ENCODE peak calls at places on chromosomes 4 and X, in four cellular contexts. One of them, this sample, is unnamed. For H3K4me1, the result is how much of the 10 kb centered on the place peaks cover.

GRCh38 chrX:68894142-68894512 is 65.3 kb downstream of the EFNB1 start:
- DNase-seq in CD4-positive, alpha-beta memory T cell: no peak
- DNase-seq in tibial artery: peak
- DNase-seq in stomach: no peak
- DNase-seq in this sample: no peak

GRCh38 chr4:145703850-145704528 is 24.0 kb downstream of the C4orf51 start:
- DNase-seq in CD4-positive, alpha-beta memory T cell: no peak
- DNase-seq in tibial artery: no peak
- DNase-seq in stomach: no peak
- DNase-seq in this sample: no peak

GRCh38 chr4:180380733-180381132 is 1862.5 kb upstream of the TENM3 start:
- DNase-seq in CD4-positive, alpha-beta memory T cell: no peak
- DNase-seq in stomach: no peak
- DNase-seq in tibial artery: no peak
- DNase-seq in this sample: no peak

GRCh38 chr4:181938641-181939040 is 304.6 kb upstream of the TENM3 start:
- DNase-seq in CD4-positive, alpha-beta memory T cell: no peak
- DNase-seq in stomach: no peak
- DNase-seq in tibial artery: no peak
- DNase-seq in this sample: no peak

GRCh38 chrX:34058005-34058404 is 74.1 kb downstream of the FAM47A start:
- DNase-seq in CD4-positive, alpha-beta memory T cell: no peak
- DNase-seq in tibial artery: no peak
- DNase-seq in stomach: no peak
- DNase-seq in this sample: no peak

GRCh38 chr4:54227261-54228063 is 1.6 kb upstream of the PDGFRA start:
- DNase-seq in CD4-positive, alpha-beta memory T cell: no peak
- DNase-seq in stomach: no peak
- DNase-seq in tibial artery: peak
- DNase-seq in this sample: peak

GRCh38 chr4:38160487-38161207 is 200.4 kb downstream of the PTTG2 start:
- DNase-seq in CD4-positive, alpha-beta memory T cell: peak
- DNase-seq in stomach: no peak
- DNase-seq in tibial artery: no peak
- DNase-seq in this sample: no peak

GRCh38 chr4:26288308-26288982 is 32.4 kb upstream of the RBPJ start:
- DNase-seq in CD4-positive, alpha-beta memory T cell: no peak
- DNase-seq in stomach: no peak
- DNase-seq in tibial artery: no peak
- DNase-seq in this sample: no peak

GRCh38 chr4:176999943-177000543 is 207.3 kb upstream of the VEGFC start:
- DNase-seq in stomach: no peak
- DNase-seq in CD4-positive, alpha-beta memory T cell: no peak
- DNase-seq in tibial artery: no peak
- DNase-seq in this sample: no peak

GRCh38 chrX:10325606-10326005 is 168.8 kb downstream of the CLCN4 start:
- DNase-seq in CD4-positive, alpha-beta memory T cell: no peak
- DNase-seq in stomach: no peak
- DNase-seq in tibial artery: no peak
- DNase-seq in this sample: no peak

GRCh38 chr4:95050980-95051688 is 293.4 kb downstream of the BMPR1B start:
- DNase-seq in tibial artery: no peak
- DNase-seq in CD4-positive, alpha-beta memory T cell: no peak
- DNase-seq in stomach: no peak
- DNase-seq in this sample: no peak

GRCh38 chr4:112410364-112410763 is 105.6 kb downstream of the NEUROG2 start:
- DNase-seq in CD4-positive, alpha-beta memory T cell: no peak
- DNase-seq in tibial artery: no peak
- DNase-seq in stomach: no peak
- DNase-seq in this sample: no peak

GRCh38 chr4:67006791-67007190 is 538.5 kb downstream of the CENPC start:
- DNase-seq in stomach: no peak
- DNase-seq in CD4-positive, alpha-beta memory T cell: no peak
- DNase-seq in tibial artery: no peak
- DNase-seq in this sample: no peak

GRCh38 chr4:108045687-108046024 is 56.0 kb downstream of the HADH start:
- DNase-seq in tibial artery: no peak
- DNase-seq in CD4-positive, alpha-beta memory T cell: no peak
- DNase-seq in stomach: peak
- DNase-seq in this sample: peak

GRCh38 chr4:132792305-132792704 is 356.8 kb upstream of the PCDH10 start:
- DNase-seq in CD4-positive, alpha-beta memory T cell: no peak
- DNase-seq in stomach: no peak
- DNase-seq in tibial artery: no peak
- DNase-seq in this sample: no peak

GRCh38 chr4:109465065-109465464 is 31.4 kb downstream of the SEC24B start:
- DNase-seq in CD4-positive, alpha-beta memory T cell: no peak
- DNase-seq in tibial artery: no peak
- DNase-seq in stomach: no peak
- DNase-seq in this sample: no peak

GRCh38 chrX:70436380-70436779 is 8.3 kb upstream of the DLG3 start:
- DNase-seq in tibial artery: no peak
- DNase-seq in CD4-positive, alpha-beta memory T cell: no peak
- DNase-seq in stomach: no peak
- DNase-seq in this sample: no peak

GRCh38 chr4:86223472-86223871 is 136.4 kb downstream of the MAPK10 start:
- DNase-seq in tibial artery: no peak
- DNase-seq in CD4-positive, alpha-beta memory T cell: no peak
- DNase-seq in stomach: no peak
- DNase-seq in this sample: no peak

GRCh38 chr4:173301518-173302201 is 32.5 kb downstream of the HMGB2 start:
- DNase-seq in tibial artery: no peak
- DNase-seq in stomach: no peak
- DNase-seq in CD4-positive, alpha-beta memory T cell: peak
- DNase-seq in this sample: no peak

GRCh38 chr4:37675587-37676290 is 10.4 kb downstream of the RELL1 start:
- DNase-seq in tibial artery: no peak
- DNase-seq in CD4-positive, alpha-beta memory T cell: no peak
- DNase-seq in stomach: peak
- DNase-seq in this sample: no peak

GRCh38 chr4:139709660-139710059 is 44.0 kb downstream of the MGST2 start:
- DNase-seq in stomach: no peak
- DNase-seq in CD4-positive, alpha-beta memory T cell: no peak
- DNase-seq in tibial artery: no peak
- DNase-seq in this sample: no peak

GRCh38 chrX:134484039-134484438 is 24.1 kb downstream of the HPRT1 start:
- DNase-seq in CD4-positive, alpha-beta memory T cell: peak
- DNase-seq in stomach: no peak
- DNase-seq in tibial artery: no peak
- DNase-seq in this sample: no peak

GRCh38 chrX:154444755-154445246 is 860 bp downstream of the FAM50A start:
- DNase-seq in CD4-positive, alpha-beta memory T cell: no peak
- DNase-seq in tibial artery: no peak
- DNase-seq in stomach: no peak
- DNase-seq in this sample: no peak

GRCh38 chr4:139300431-139301142 is 718 bp upstream of the NAA15 start:
- DNase-seq in tibial artery: no peak
- DNase-seq in stomach: no peak
- DNase-seq in CD4-positive, alpha-beta memory T cell: no peak
- DNase-seq in this sample: no peak

GRCh38 chrX:39741904-39742303 is 355.9 kb downstream of the BCOR start:
- DNase-seq in CD4-positive, alpha-beta memory T cell: no peak
- DNase-seq in tibial artery: no peak
- DNase-seq in stomach: no peak
- DNase-seq in this sample: no peak

GRCh38 chr4:161762796-161763195 is 401.0 kb downstream of the FSTL5 start:
- DNase-seq in tibial artery: no peak
- DNase-seq in CD4-positive, alpha-beta memory T cell: no peak
- DNase-seq in stomach: no peak
- DNase-seq in this sample: no peak

GRCh38 chr4:150117094-150117493 is 38.8 kb downstream of the DCLK2 start:
- DNase-seq in CD4-positive, alpha-beta memory T cell: no peak
- DNase-seq in stomach: no peak
- DNase-seq in tibial artery: no peak
- DNase-seq in this sample: peak

GRCh38 chr4:109910261-109910660 is 2.4 kb upstream of the EGF start:
- DNase-seq in CD4-positive, alpha-beta memory T cell: no peak
- DNase-seq in tibial artery: no peak
- DNase-seq in stomach: no peak
- DNase-seq in this sample: no peak

GRCh38 chrX:7318661-7319060 is 170.7 kb upstream of the PUDP start:
- DNase-seq in tibial artery: no peak
- DNase-seq in CD4-positive, alpha-beta memory T cell: no peak
- DNase-seq in stomach: no peak
- DNase-seq in this sample: no peak

GRCh38 chr4:145352438-145353145 is 129.1 kb upstream of the SMAD1 start:
- DNase-seq in CD4-positive, alpha-beta memory T cell: no peak
- DNase-seq in tibial artery: no peak
- DNase-seq in stomach: no peak
- DNase-seq in this sample: no peak

GRCh38 chr4:182929296-182929695 is 12.1 kb upstream of the DCTD start:
- DNase-seq in stomach: no peak
- DNase-seq in tibial artery: no peak
- DNase-seq in CD4-positive, alpha-beta memory T cell: no peak
- DNase-seq in this sample: no peak

GRCh38 chrX:129823523-129823922 is 20.2 kb downstream of the ZDHHC9 start:
- DNase-seq in stomach: no peak
- DNase-seq in tibial artery: no peak
- DNase-seq in CD4-positive, alpha-beta memory T cell: no peak
- DNase-seq in this sample: no peak

GRCh38 chr4:119655111-119655837 is 26.7 kb upstream of the PDE5A start:
- DNase-seq in CD4-positive, alpha-beta memory T cell: no peak
- DNase-seq in tibial artery: no peak
- DNase-seq in stomach: no peak
- DNase-seq in this sample: no peak

GRCh38 chr4:41373221-41373620 is 116.5 kb downstream of the UCHL1 start:
- DNase-seq in stomach: no peak
- DNase-seq in CD4-positive, alpha-beta memory T cell: no peak
- DNase-seq in tibial artery: no peak
- DNase-seq in this sample: no peak

GRCh38 chrX:48800574-48801280 is 1.1 kb upstream of the HDAC6 start:
- DNase-seq in tibial artery: no peak
- DNase-seq in CD4-positive, alpha-beta memory T cell: no peak
- DNase-seq in stomach: no peak
- DNase-seq in this sample: no peak

GRCh38 chr4:81785338-81785737 is 313.6 kb upstream of the RASGEF1B start:
- DNase-seq in stomach: no peak
- DNase-seq in CD4-positive, alpha-beta memory T cell: no peak
- DNase-seq in tibial artery: no peak
- DNase-seq in this sample: no peak

GRCh38 chr4:135508006-135508714 is 1306.6 kb upstream of the PABPC4L start:
- DNase-seq in tibial artery: no peak
- DNase-seq in stomach: no peak
- DNase-seq in CD4-positive, alpha-beta memory T cell: no peak
- DNase-seq in this sample: no peak

GRCh38 chr4:153465922-153466636 is at the start of gene TMEM131L:
- DNase-seq in tibial artery: peak
- DNase-seq in stomach: peak
- DNase-seq in CD4-positive, alpha-beta memory T cell: peak
- DNase-seq in this sample: peak
- H3K4me1 ChIP-seq in tibial artery: under half
- H3K4me1 ChIP-seq in stomach: under half
- H3K4me1 ChIP-seq in CD4-positive, alpha-beta memory T cell: under half
- H3K4me1 ChIP-seq in this sample: under half

DNA sequence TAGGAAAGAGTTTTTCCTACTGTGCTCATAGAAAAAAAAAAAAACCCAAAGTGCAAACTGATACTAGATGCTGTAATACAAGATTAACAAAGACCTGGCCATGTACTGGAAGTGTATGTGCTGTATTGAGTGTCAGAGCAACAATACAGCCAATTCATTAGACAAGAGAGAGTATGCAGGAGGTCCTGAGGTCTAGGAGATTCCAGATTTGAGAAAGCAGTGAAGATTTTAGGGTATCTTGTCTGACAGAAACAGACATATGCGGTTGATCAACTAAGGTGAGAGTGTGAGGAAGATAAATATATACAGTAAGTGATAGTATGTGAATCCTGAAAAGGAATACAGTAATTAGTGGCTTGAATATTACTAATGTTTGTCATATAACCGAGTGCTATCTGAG is 3.0 kb downstream of the GPR174 start:
- DNase-seq in tibial artery: no peak
- DNase-seq in stomach: no peak
- DNase-seq in CD4-positive, alpha-beta memory T cell: no peak
- DNase-seq in this sample: no peak
- H3K27ac ChIP-seq in tibial artery: no peak
- H3K27ac ChIP-seq in stomach: no peak
- H3K27ac ChIP-seq in CD4-positive, alpha-beta memory T cell: peak
- H3K27ac ChIP-seq in this sample: no peak

GRCh38 chr4:111266937-111267336 is 644.1 kb upstream of the PITX2 start:
- DNase-seq in tibial artery: no peak
- DNase-seq in stomach: no peak
- DNase-seq in CD4-positive, alpha-beta memory T cell: no peak
- DNase-seq in this sample: no peak
- H3K4me3 ChIP-seq in tibial artery: no peak
- H3K4me3 ChIP-seq in stomach: no peak
- H3K4me3 ChIP-seq in CD4-positive, alpha-beta memory T cell: no peak
- H3K4me3 ChIP-seq in this sample: no peak

DNA sequence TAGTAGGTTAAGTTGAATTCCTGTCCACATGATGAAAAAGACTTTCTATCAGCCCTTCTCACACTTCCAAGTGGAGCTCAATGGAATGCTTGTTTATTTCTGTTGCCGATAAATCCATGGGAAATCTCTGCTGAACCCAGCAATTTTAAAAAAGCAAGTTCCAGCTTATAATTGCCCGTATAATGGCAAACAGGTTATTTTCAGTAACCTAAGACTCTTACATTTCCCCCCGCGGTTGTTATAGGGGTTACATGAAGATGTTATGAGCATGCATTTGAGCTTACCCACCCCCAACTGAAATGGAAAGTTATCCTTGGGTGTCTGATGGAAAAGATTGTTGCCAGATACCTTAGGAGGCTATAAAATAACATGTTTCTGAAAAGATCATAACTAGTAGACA is 136.2 kb downstream of the PALLD start:
- DNase-seq in stomach: no peak
- DNase-seq in CD4-positive, alpha-beta memory T cell: no peak
- DNase-seq in tibial artery: no peak
- DNase-seq in this sample: no peak
- H3K4me1 ChIP-seq in stomach: under half
- H3K4me1 ChIP-seq in CD4-positive, alpha-beta memory T cell: under half
- H3K4me1 ChIP-seq in tibial artery: under half
- H3K4me1 ChIP-seq in this sample: under half

GRCh38 chr4:8394125-8394524 is 46.4 kb downstream of the ACOX3 start:
- DNase-seq in stomach: peak
- DNase-seq in CD4-positive, alpha-beta memory T cell: no peak
- DNase-seq in tibial artery: peak
- DNase-seq in this sample: peak
- H3K27ac ChIP-seq in stomach: peak
- H3K27ac ChIP-seq in CD4-positive, alpha-beta memory T cell: no peak
- H3K27ac ChIP-seq in tibial artery: peak
- H3K27ac ChIP-seq in this sample: peak